ENCODE peak calls at places on chromosomes 4 and X, in nine cellular contexts. X is stomach; I is AG09309; O is HS-5; Z is D341Med; A is stimulated activated CD8-positive, alpha-beta memory T cell treated with anti-CD3 and anti-CD28 coated beads, Interleukin-12 subunit alpha, Interleukin-12 subunit beta, amount 100 ng/mL, for 4 hours; T is fibroblast of villous mesenchyme; H is C1 segment of cervical spinal cord; L is EH. G is an unnamed sample.
A peak's percentile ranks its signal among the peaks of the same experiment; 100 is the strongest.

GRCh38 chrX:88425739-88426138 is 321.3 kb upstream of the CPXCR1 start:
- DNase-seq in Z (no peak), L (no peak), T (no peak), O (no peak), A (no peak), X (no peak), I (no peak), H (no peak), G (no peak)

GRCh38 chr4:3822230-3822947 is 56.2 kb downstream of the ADRA2C start:
- DNase-seq in H (no peak), X (no peak), I (no peak), O (no peak), L (no peak), A (no peak), T (peak; percentile 7), Z (no peak), G (no peak)

GRCh38 chr4:181821039-181822004 is 421.9 kb upstream of the TENM3 start:
- DNase-seq in X (no peak), O (peak; percentile 15), Z (no peak), L (peak; percentile 56), T (peak; percentile 3), I (peak; percentile 11), A (no peak), H (no peak), G (no peak)

GRCh38 chrX:13128104-13128503 is 83.7 kb upstream of the FAM9C start:
- DNase-seq in Z (no peak), H (no peak), T (peak; percentile 48), X (no peak), I (no peak), L (peak; percentile 46), O (no peak), A (no peak), G (no peak)

GRCh38 chr4:85747871-85748491 is 273.0 kb downstream of the ARHGAP24 start:
- DNase-seq in H (no peak), A (no peak), T (peak; percentile 90), L (peak; percentile 79), Z (peak; percentile 48), X (no peak), I (peak; percentile 73), O (peak; percentile 55), G (no peak)

GRCh38 chr4:184644553-184645307 is 4.5 kb downstream of the CASP3 start:
- DNase-seq in H (no peak), A (no peak), O (no peak), X (no peak), T (no peak), L (peak; percentile 54), Z (no peak), I (no peak), G (no peak)

GRCh38 chr4:115648786-115649185 is 535.4 kb upstream of the NDST4 start:
- DNase-seq in H (no peak), I (no peak), O (no peak), L (no peak), A (no peak), T (no peak), Z (no peak), X (no peak), G (no peak)

GRCh38 chr4:4765811-4766210 is 93.7 kb upstream of the MSX1 start:
- DNase-seq in A (no peak), I (no peak), L (no peak), Z (no peak), O (no peak), X (no peak), H (no peak), T (no peak), G (no peak)

GRCh38 chr4:99062120-99062519 is 26.5 kb downstream of the ADH5 start:
- DNase-seq in H (no peak), A (no peak), X (no peak), L (peak; percentile 36), O (peak; percentile 18), I (no peak), Z (no peak), T (peak; percentile 65), G (no peak)

GRCh38 chr4:183602444-183603102 is 56.4 kb downstream of the RWDD4 start:
- DNase-seq in A (no peak), I (no peak), T (peak; percentile 45), H (no peak), L (peak; percentile 32), O (no peak), X (no peak), Z (no peak), G (no peak)

GRCh38 chr4:52051213-52051614 is at the start of gene SPATA18:
- DNase-seq in L (peak; percentile 37), T (peak; percentile 24), X (peak; percentile 60), Z (peak; percentile 76), I (no peak), H (no peak), O (no peak), A (no peak), G (no peak)

GRCh38 chr4:108433832-108434231 is 186.5 kb upstream of the RPL34 start:
- DNase-seq in L (peak; percentile 50), A (no peak), I (peak; percentile 7), T (peak; percentile 82), H (no peak), O (no peak), X (no peak), Z (no peak), G (no peak)

GRCh38 chrX:9794495-9794894 is 8.3 kb downstream of the SHROOM2 start:
- DNase-seq in Z (no peak), A (no peak), O (no peak), H (no peak), X (no peak), L (no peak), T (no peak), I (no peak), G (no peak)

GRCh38 chrX:39690541-39691415 is 407.0 kb downstream of the BCOR start:
- DNase-seq in I (no peak), L (no peak), T (no peak), H (no peak), Z (no peak), X (no peak), O (no peak), A (no peak), G (no peak)

GRCh38 chrX:46642145-46642544 is 68.6 kb downstream of the CHST7 start:
- DNase-seq in O (no peak), Z (peak; percentile 25), L (peak; percentile 50), I (no peak), X (no peak), T (peak; percentile 51), H (no peak), A (no peak), G (no peak)

GRCh38 chr4:150773032-150773431 is 191.1 kb downstream of the MAB21L2 start:
- DNase-seq in H (no peak), I (no peak), X (no peak), Z (no peak), T (no peak), O (no peak), A (no peak), L (no peak), G (no peak)

GRCh38 chr4:148166132-148166531 is 276.1 kb downstream of the NR3C2 start:
- DNase-seq in O (no peak), X (no peak), T (no peak), I (no peak), Z (no peak), A (no peak), H (no peak), L (peak; percentile 33), G (no peak)

GRCh38 chr4:130530505-130530904 is 1434.6 kb downstream of the C4orf33 start:
- DNase-seq in A (no peak), I (no peak), X (no peak), O (no peak), T (no peak), H (no peak), Z (no peak), L (no peak), G (no peak)

GRCh38 chrX:129736491-129736890 is 2.3 kb upstream of the XPNPEP2 start:
- DNase-seq in X (no peak), Z (no peak), L (no peak), I (no peak), A (no peak), H (no peak), T (no peak), O (no peak), G (no peak)

GRCh38 chrX:853304-853703 is 222.7 kb downstream of the SHOX start:
- DNase-seq in I (no peak), X (no peak), O (no peak), L (no peak), H (no peak), T (no peak), A (no peak), Z (no peak), G (no peak)

GRCh38 chr4:100826067-100826466 is 308.2 kb upstream of the EMCN start:
- DNase-seq in L (no peak), I (no peak), A (no peak), H (no peak), O (no peak), Z (no peak), T (no peak), X (no peak), G (no peak)

GRCh38 chrX:138294951-138295350 is 416.6 kb downstream of the FGF13 start:
- DNase-seq in O (no peak), H (no peak), T (no peak), L (no peak), Z (no peak), X (no peak), A (no peak), I (no peak), G (no peak)

GRCh38 chr4:48653217-48654014 is 126.7 kb downstream of the FRYL start:
- DNase-seq in H (peak; percentile 42), L (peak; percentile 43), Z (no peak), X (no peak), O (no peak), T (peak; percentile 67), A (peak; percentile 12), I (peak; percentile 4), G (no peak)

GRCh38 chr4:168812806-168813205 is 197.2 kb downstream of the CBR4 start:
- DNase-seq in X (no peak), H (no peak), O (no peak), T (no peak), I (no peak), L (peak; percentile 69), Z (no peak), A (no peak), G (no peak)

GRCh38 chr4:17721496-17722360 is 59.7 kb downstream of the FAM184B start:
- DNase-seq in X (no peak), H (no peak), Z (no peak), L (peak; percentile 37), O (no peak), T (peak; percentile 27), I (peak; percentile 13), A (no peak), G (no peak)

GRCh38 chr4:121785479-121785878 is 15.6 kb upstream of the EXOSC9 start:
- DNase-seq in Z (no peak), T (no peak), H (no peak), O (no peak), I (no peak), L (peak; percentile 43), X (no peak), A (no peak), G (no peak)

GRCh38 chrX:53433651-53434639 is at the start of gene HSD17B10:
- DNase-seq in Z (peak; percentile 93), L (peak; percentile 84), T (peak; percentile 73), A (peak; percentile 72), I (no peak), O (peak; percentile 23), H (peak; percentile 68), X (peak; percentile 92), G (peak; percentile 63)

GRCh38 chrX:12225073-12225472 is 86.8 kb downstream of the FRMPD4 start:
- DNase-seq in X (no peak), H (no peak), T (peak; percentile 33), L (peak; percentile 11), A (no peak), Z (no peak), O (no peak), I (no peak), G (no peak)

GRCh38 chr4:126466848-126467247 is 1152.1 kb downstream of the FAT4 start:
- DNase-seq in Z (no peak), A (no peak), I (no peak), L (no peak), X (no peak), T (no peak), H (no peak), O (no peak), G (no peak)

GRCh38 chr4:154626793-154627484 is 14.5 kb upstream of the FGG start:
- DNase-seq in Z (peak; percentile 85), O (no peak), H (peak; percentile 13), X (peak; percentile 65), I (no peak), A (peak; percentile 3), L (peak; percentile 36), T (peak; percentile 28), G (peak; percentile 5)

G was measured in stimulated activated effector memory CD8-positive, alpha-beta T cell treated with anti-CD3 and anti-CD28 coated beads, Interleukin-12 subunit alpha, Interleukin-12 subunit beta, amount 100 ng/mL, for 72 hours.